ENCODE peak calls at places on chromosomes 5 and 9, in ten cellular contexts. B is activated T-helper 9 cell treated with anti-CD3 and anti-CD28 coated beads, Interleukin-2, amount 50 U/mL, for 16 hours; Y is GM13976; K is WTC11; J is AML-193; S is CD4-positive, alpha-beta T cell; L is IMR-90; T is CD14-positive monocyte; M is NCI-H1092 treated with DMSO at 0.1 percent for 48 hours; F is cardiac muscle cell. E is an unnamed sample.

GRCh38 chr5:17398439-17398838 is 99.6 kb upstream of the TAF11L2 start:
- DNase-seq in B (no peak), Y (no peak), K (no peak), J (no peak), S (no peak), L (peak; percentile 97), T (no peak), M (no peak), F (peak; percentile 83), E (no peak)

GRCh38 chr9:37575921-37576721 is at the start of gene FBXO10:
- DNase-seq in B (peak; percentile 22), Y (peak; percentile 86), K (peak; percentile 76), J (no peak), S (peak; percentile 5), L (peak; percentile 77), T (no peak), M (peak; percentile 86), F (peak; percentile 81), E (peak; percentile 91)

GRCh38 chr9:84819446-84819845 is 149.9 kb downstream of the NTRK2 start:
- DNase-seq in B (no peak), Y (no peak), K (peak; percentile 41), J (no peak), S (no peak), L (no peak), T (no peak), M (no peak), F (no peak), E (peak; percentile 83)

GRCh38 chr5:88092938-88093635 is 175.6 kb downstream of the TMEM161B start:
- DNase-seq in B (no peak), Y (no peak), K (no peak), J (no peak), S (no peak), L (no peak), T (no peak), M (no peak), F (no peak), E (no peak)

GRCh38 chr5:58263291-58263690 is 196.6 kb downstream of the PLK2 start:
- DNase-seq in B (no peak), Y (no peak), K (no peak), J (no peak), S (no peak), L (no peak), T (no peak), M (no peak), F (no peak), E (no peak)

GRCh38 chr9:126809068-126809467 is 4.2 kb downstream of the ZBTB43 start:
- DNase-seq in B (no peak), Y (no peak), K (no peak), J (no peak), S (no peak), L (peak; percentile 79), T (no peak), M (no peak), F (peak; percentile 36), E (no peak)

GRCh38 chr5:74954919-74955318 is 88.7 kb upstream of the FAM169A start:
- DNase-seq in B (no peak), Y (no peak), K (no peak), J (no peak), S (no peak), L (peak; percentile 82), T (no peak), M (no peak), F (peak; percentile 54), E (no peak)

GRCh38 chr5:37739817-37740261 is 100.0 kb downstream of the GDNF start:
- DNase-seq in B (no peak), Y (no peak), K (no peak), J (no peak), S (no peak), L (peak; percentile 61), T (no peak), M (no peak), F (peak; percentile 79), E (no peak)

GRCh38 chr5:65117525-65117924 is 348.8 kb downstream of the CWC27 start:
- DNase-seq in B (no peak), Y (no peak), K (no peak), J (no peak), S (no peak), L (no peak), T (no peak), M (no peak), F (no peak), E (no peak)